ENCODE peak calls at places on chromosomes 1 and 21, in eight cellular contexts. O, I, T, S, Q, E, R and B are unnamed samples.

GRCh38 chr1:206834711-206835110 is 30.7 kb upstream of the IL20 start:
- DNase-seq in O (no peak), I (no peak), T (no peak), S (no peak), Q (no peak), E (no peak), R (no peak), B (no peak)

GRCh38 chr1:30600706-30601105 is 122.7 kb downstream of the MATN1 start:
- DNase-seq in O (no peak), I (no peak), T (no peak), S (no peak), Q (no peak), E (peak; percentile 62), R (no peak), B (no peak)

GRCh38 chr1:19430121-19431068 is 54.9 kb downstream of the CAPZB start:
- DNase-seq in O (no peak), I (no peak), T (peak; percentile 27), S (no peak), Q (no peak), E (no peak), R (no peak), B (no peak)

GRCh38 chr1:46317323-46317722 is 13.8 kb downstream of the UQCRH start:
- DNase-seq in O (no peak), I (no peak), T (no peak), S (no peak), Q (no peak), E (peak; percentile 24), R (no peak), B (no peak)

GRCh38 chr1:53572061-53572801 is 113.0 kb downstream of the DMRTB1 start:
- DNase-seq in O (peak; percentile 29), I (peak; percentile 34), T (peak; percentile 66), S (no peak), Q (no peak), E (peak; percentile 70), R (no peak), B (peak; percentile 3)

GRCh38 chr1:121587777-121588176 is 403.0 kb downstream of the SRGAP2C start:
- DNase-seq in O (no peak), I (no peak), T (no peak), S (no peak), Q (no peak), E (no peak), R (no peak), B (no peak)

GRCh38 chr1:116286541-116286971 is 86.5 kb upstream of the ATP1A1 start:
- DNase-seq in O (no peak), I (no peak), T (no peak), S (no peak), Q (no peak), E (no peak), R (no peak), B (no peak)

GRCh38 chr1:50335036-50335435 is 88.2 kb downstream of the DMRTA2 start:
- DNase-seq in O (peak; percentile 15), I (no peak), T (no peak), S (no peak), Q (no peak), E (no peak), R (no peak), B (no peak)

GRCh38 chr21:34073749-34074282 is 438 bp downstream of the MRPS6 start:
- DNase-seq in O (no peak), I (peak; percentile 52), T (no peak), S (peak; percentile 13), Q (peak; percentile 13), E (peak; percentile 55), R (peak; percentile 65), B (peak; percentile 27)

GRCh38 chr1:1599030-1599916 is 662 bp downstream of the FNDC10 start:
- DNase-seq in O (no peak), I (no peak), T (no peak), S (no peak), Q (no peak), E (peak; percentile 87), R (peak; percentile 58), B (no peak)

GRCh38 chr21:42632771-42633690 is 20.4 kb upstream of the PDE9A start:
- DNase-seq in O (no peak), I (no peak), T (no peak), S (no peak), Q (no peak), E (peak; percentile 42), R (no peak), B (no peak)

GRCh38 chr1:41876533-41877445 is 41.9 kb downstream of the HIVEP3 start:
- DNase-seq in O (no peak), I (no peak), T (no peak), S (no peak), Q (no peak), E (no peak), R (no peak), B (peak; percentile 52)

GRCh38 chr1:28507247-28507645 is 1.4 kb downstream of the RCC1 start:
- DNase-seq in O (no peak), I (no peak), T (no peak), S (no peak), Q (no peak), E (no peak), R (no peak), B (no peak)

GRCh38 chr1:28208818-28209441 is 23.9 kb downstream of the DNAJC8 start:
- DNase-seq in O (no peak), I (peak; percentile 67), T (peak; percentile 39), S (peak; percentile 27), Q (peak; percentile 49), E (peak; percentile 84), R (peak; percentile 40), B (peak; percentile 89)

GRCh38 chr1:100767176-100767876 is 47.8 kb downstream of the VCAM1 start:
- DNase-seq in O (no peak), I (no peak), T (no peak), S (no peak), Q (no peak), E (no peak), R (no peak), B (no peak)

GRCh38 chr21:44657635-44658183 is at the start of gene KRTAP12-3:
- DNase-seq in O (no peak), I (no peak), T (no peak), S (no peak), Q (no peak), E (no peak), R (no peak), B (no peak)

GRCh38 chr1:55869050-55869449 is 653.9 kb upstream of the USP24 start:
- DNase-seq in O (no peak), I (no peak), T (peak; percentile 84), S (no peak), Q (no peak), E (no peak), R (no peak), B (no peak)

GRCh38 chr1:11643782-11644181 is 10.4 kb downstream of the FBXO2 start:
- DNase-seq in O (no peak), I (no peak), T (no peak), S (no peak), Q (no peak), E (no peak), R (no peak), B (no peak)

GRCh38 chr1:234722904-234723588 is 113.1 kb upstream of the IRF2BP2 start:
- DNase-seq in O (peak; percentile 70), I (peak; percentile 80), T (no peak), S (no peak), Q (peak; percentile 50), E (peak; percentile 60), R (no peak), B (peak; percentile 85)

GRCh38 chr1:117664314-117664713 is 58.5 kb downstream of the TENT5C start:
- DNase-seq in O (no peak), I (no peak), T (no peak), S (no peak), Q (no peak), E (no peak), R (no peak), B (no peak)

GRCh38 chr21:42289926-42290325 is 25.3 kb downstream of the TFF3 start:
- DNase-seq in O (no peak), I (peak; percentile 27), T (no peak), S (no peak), Q (no peak), E (no peak), R (no peak), B (peak; percentile 78)

GRCh38 chr1:54583307-54583686 is 35.3 kb downstream of the ACOT11 start:
- DNase-seq in O (no peak), I (no peak), T (no peak), S (no peak), Q (no peak), E (no peak), R (no peak), B (no peak)

GRCh38 chr1:202023033-202023433 is 12.6 kb downstream of the ELF3 start:
- DNase-seq in O (peak; percentile 25), I (no peak), T (peak; percentile 69), S (no peak), Q (no peak), E (no peak), R (no peak), B (no peak)

GRCh38 chr1:218665216-218665615 is 320.1 kb downstream of the TGFB2 start:
- DNase-seq in O (no peak), I (peak; percentile 33), T (no peak), S (no peak), Q (no peak), E (no peak), R (no peak), B (peak; percentile 63)

GRCh38 chr1:223031690-223032601 is 111.1 kb downstream of the TLR5 start:
- DNase-seq in O (no peak), I (no peak), T (no peak), S (no peak), Q (peak; percentile 57), E (peak; percentile 67), R (no peak), B (no peak)

GRCh38 chr1:74465193-74465681 is 47.2 kb downstream of the LRRC53 start:
- DNase-seq in O (no peak), I (no peak), T (no peak), S (no peak), Q (no peak), E (no peak), R (no peak), B (no peak)

GRCh38 chr1:109827466-109827865 is 63.7 kb upstream of the EPS8L3 start:
- DNase-seq in O (no peak), I (no peak), T (no peak), S (no peak), Q (no peak), E (peak; percentile 33), R (no peak), B (no peak)

GRCh38 chr1:27350673-27351540 is 9.1 kb downstream of the SYTL1 start:
- DNase-seq in O (no peak), I (no peak), T (no peak), S (peak; percentile 90), Q (no peak), E (peak; percentile 99), R (peak; percentile 85), B (no peak)

GRCh38 chr1:153390938-153391710 is at the start of gene S100A8:
- DNase-seq in O (no peak), I (peak; percentile 2), T (peak; percentile 27), S (no peak), Q (no peak), E (no peak), R (no peak), B (peak; percentile 45)

GRCh38 chr1:98327151-98327918 is 334.2 kb upstream of the SNX7 start:
- DNase-seq in O (no peak), I (no peak), T (no peak), S (no peak), Q (no peak), E (peak; percentile 51), R (no peak), B (no peak)